ENCODE peak calls at places on chromosomes 11 and 22, in nine cellular contexts. F is upper lobe of left lung, K is cardiac fibroblast, Z is fibroblast of lung, V is ovary, T is heart left ventricle, X is lower leg skin, N is HL-60, D is Panc1. O is an unnamed sample.

GRCh38 chr11:74019860-74020259 is 11.0 kb upstream of the UCP3 start:
- DNase-seq in X (peak; percentile 39), F (no peak), D (no peak), Z (no peak), K (peak; percentile 29), T (no peak), V (no peak), N (no peak), O (peak; percentile 75)

GRCh38 chr11:125295922-125296321 is 131.4 kb downstream of the PKNOX2 start:
- DNase-seq in T (no peak), V (no peak), Z (no peak), F (no peak), N (no peak), K (peak; percentile 48), X (no peak), D (no peak), O (no peak)

GRCh38 chr11:82960000-82960778 is 58.7 kb downstream of the DDIAS start:
- DNase-seq in T (no peak), D (no peak), V (no peak), K (no peak), F (no peak), N (no peak), X (no peak), Z (no peak), O (no peak)

GRCh38 chr11:44611088-44611487 is 45.6 kb downstream of the CD82 start:
- DNase-seq in F (no peak), K (no peak), X (no peak), V (no peak), Z (no peak), D (no peak), T (no peak), N (no peak), O (no peak)

GRCh38 chr11:109838034-109838433 is 255.2 kb upstream of the ZC3H12C start:
- DNase-seq in D (no peak), F (no peak), V (no peak), N (no peak), K (no peak), Z (no peak), T (no peak), X (no peak), O (no peak)

GRCh38 chr22:23103199-23103954 is 33.1 kb downstream of the GNAZ start:
- DNase-seq in Z (no peak), T (no peak), D (no peak), N (no peak), V (no peak), F (no peak), X (no peak), K (no peak), O (no peak)

GRCh38 chr22:26981520-26981919 is 324.1 kb downstream of the MIAT start:
- DNase-seq in T (no peak), Z (no peak), X (no peak), V (peak; percentile 24), N (no peak), K (no peak), D (no peak), F (no peak), O (no peak)

GRCh38 chr11:76810151-76810853 is 27.1 kb downstream of the TSKU start:
- DNase-seq in T (no peak), F (peak; percentile 39), Z (peak; percentile 54), X (no peak), D (no peak), V (no peak), N (no peak), K (peak; percentile 63), O (peak; percentile 47)

GRCh38 chr11:504053-504993 is 2.7 kb downstream of the RNH1 start:
- DNase-seq in X (peak; percentile 95), V (peak; percentile 60), T (no peak), F (peak; percentile 55), D (no peak), N (peak; percentile 82), Z (peak; percentile 58), K (peak; percentile 81), O (peak; percentile 86)

GRCh38 chr11:114344494-114344893 is 48.3 kb downstream of the NNMT start:
- DNase-seq in X (no peak), Z (no peak), V (no peak), K (no peak), D (no peak), N (no peak), F (no peak), T (no peak), O (no peak)

GRCh38 chr11:62400760-62401159 is 18.1 kb upstream of the SCGB1A1 start:
- DNase-seq in T (peak; percentile 91), V (peak; percentile 84), K (peak; percentile 89), N (no peak), D (no peak), X (peak; percentile 96), Z (peak; percentile 90), F (no peak), O (no peak)

GRCh38 chr11:16881766-16882165 is 132.4 kb downstream of the PLEKHA7 start:
- DNase-seq in Z (no peak), X (no peak), T (no peak), F (no peak), V (no peak), D (no peak), N (no peak), K (no peak), O (no peak)

GRCh38 chr22:38940985-38941384 is 16.4 kb upstream of the APOBEC3A start:
- DNase-seq in Z (no peak), D (no peak), X (no peak), F (no peak), T (no peak), N (no peak), K (no peak), V (no peak), O (no peak)

GRCh38 chr11:67699521-67699920 is 25.1 kb upstream of the ALDH3B2 start:
- DNase-seq in F (no peak), N (no peak), T (no peak), D (no peak), K (peak; percentile 10), Z (peak; percentile 9), X (peak; percentile 49), V (no peak), O (peak; percentile 74)

DNA sequence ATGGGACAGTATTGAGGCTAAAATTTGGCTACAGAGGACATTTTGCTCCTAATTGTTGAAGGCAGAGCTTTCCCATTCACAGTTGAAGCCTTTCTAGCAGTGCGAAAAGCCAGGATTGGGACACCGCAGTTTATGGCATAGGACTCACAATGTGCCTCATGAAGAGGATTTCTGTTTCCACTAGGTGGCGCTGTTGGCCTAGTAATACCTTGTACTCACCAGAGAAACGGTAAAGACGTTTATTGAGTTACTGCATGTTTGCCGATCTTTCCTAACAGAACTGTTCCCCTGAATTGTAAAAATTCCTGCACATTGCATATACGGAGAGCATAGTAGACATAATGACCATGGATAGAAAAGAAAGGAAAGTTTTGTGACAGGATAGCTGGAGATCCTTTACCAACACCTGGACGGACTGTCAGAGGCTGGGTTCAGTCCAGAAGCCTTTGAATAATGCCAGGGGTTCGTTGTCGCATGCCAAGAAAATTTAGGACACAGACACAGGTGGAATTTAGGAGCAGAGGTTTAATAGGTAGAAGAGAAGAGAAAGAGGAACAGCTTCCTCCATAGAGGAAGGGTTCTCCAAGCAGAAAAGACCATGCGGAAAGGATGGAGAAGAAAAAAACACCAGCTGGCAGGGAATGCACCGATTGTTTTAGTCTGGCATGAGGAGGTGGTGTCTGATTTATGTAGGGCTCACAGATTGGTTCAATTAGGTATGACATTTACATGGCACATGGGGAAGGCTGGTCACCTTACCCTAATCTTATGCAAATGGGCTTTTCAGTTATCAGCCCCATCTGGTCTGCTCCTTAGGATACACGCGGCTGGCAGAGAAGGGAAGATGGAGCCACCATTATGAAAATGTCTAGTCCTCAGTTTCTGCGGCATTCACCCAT is 10.8 kb upstream of the OR51D1 start:
- DNase-seq in X (no peak), Z (peak; percentile 76), V (peak; percentile 67), T (peak; percentile 34), K (peak; percentile 82), D (peak; percentile 60), N (peak; percentile 37), F (peak; percentile 44), O (peak; percentile 85)
- TF ChIP-seq CTCF in X (no peak), Z (peak; percentile 58), V (peak; percentile 34), T (peak; percentile 72), K (peak; percentile 63), D (peak; percentile 88), N (peak; percentile 55), F (peak; percentile 24), O (peak; percentile 75)

GRCh38 chr22:30822216-30823014 is 127.7 kb downstream of the OSBP2 start:
- DNase-seq in D (no peak), T (no peak), V (no peak), K (no peak), F (no peak), Z (no peak), X (peak; percentile 72), N (no peak), O (no peak)
- H3K4me3 ChIP-seq in D (peak overlapping the region; percentile 39), T (peak overlapping the region; percentile 55), V (no peak overlapping the region), K (peak overlapping the region; percentile 42), F (peak overlapping the region; percentile 46), Z (no peak overlapping the region), X (no peak overlapping the region), N (no peak overlapping the region), O (peak overlapping the region; percentile 47)

DNA sequence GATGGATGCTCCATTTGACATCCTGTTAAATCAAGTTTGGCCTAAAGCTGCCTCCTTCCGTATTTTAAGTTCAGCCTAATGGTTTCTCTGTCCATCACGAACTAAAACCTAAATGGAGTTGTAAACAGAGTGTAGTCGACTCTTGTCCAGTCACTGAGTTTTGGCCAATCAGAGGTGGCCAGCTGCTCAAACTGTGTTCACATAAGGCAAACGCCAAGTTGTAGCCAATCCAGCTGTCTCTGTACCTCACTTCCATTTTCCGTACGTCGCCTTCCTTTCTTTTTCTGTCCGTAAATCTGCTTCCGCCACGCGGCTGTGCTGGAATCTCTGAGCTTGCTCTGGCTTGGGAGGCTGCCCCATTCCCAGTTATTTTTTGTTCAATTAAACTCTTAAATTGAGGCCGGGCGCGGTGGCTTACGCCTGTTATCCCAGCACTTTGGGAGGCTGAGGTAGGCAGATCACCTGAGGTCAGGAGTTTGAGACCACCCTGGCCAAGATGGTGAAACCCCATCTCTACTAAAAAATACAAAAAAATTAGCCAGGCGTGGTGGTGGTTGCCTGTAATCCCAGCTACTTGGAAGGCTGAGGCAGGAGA is 20.7 kb upstream of the CARS1 start:
- DNase-seq in X (no peak), K (no peak), Z (no peak), N (no peak), V (no peak), F (no peak), D (no peak), T (no peak), O (no peak)
- TF ChIP-seq CTCF in X (no peak), K (no peak), Z (no peak), N (no peak), V (no peak), F (no peak), D (no peak), T (no peak), O (no peak)

DNA sequence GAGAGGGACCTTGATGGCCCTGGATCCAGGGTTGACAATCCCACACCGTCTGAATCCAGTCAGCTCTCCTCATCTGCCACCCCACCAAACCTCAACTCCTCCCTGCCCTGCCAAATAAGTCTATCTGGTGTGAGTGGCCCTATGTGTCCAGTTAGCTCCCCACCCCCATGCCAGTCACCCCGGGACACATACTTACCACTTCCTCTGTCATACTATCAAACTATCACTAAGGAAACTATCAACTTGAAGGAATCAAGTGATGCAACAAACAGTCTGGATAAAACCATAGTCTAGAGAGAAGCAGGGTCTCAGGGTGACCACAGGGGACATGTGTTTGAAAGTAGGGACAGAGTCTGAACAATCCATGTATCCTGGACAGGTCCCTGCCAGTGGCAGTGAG is 13.2 kb upstream of the CSF2RB start:
- DNase-seq in F (no peak), K (no peak), Z (no peak), N (no peak), X (no peak), T (no peak), V (no peak), D (no peak), O (no peak)
- H3K4me3 ChIP-seq in F (no peak overlapping the region), K (no peak overlapping the region), Z (no peak overlapping the region), N (no peak overlapping the region), X (no peak overlapping the region), T (no peak overlapping the region), V (no peak overlapping the region), D (no peak overlapping the region), O (no peak overlapping the region)